ENCODE peak calls at places on chromosomes 12 and 14, in seven cellular contexts. B is mesothelial cell of epicardium, Q is vagina, H is cardiac muscle cell, X is H9, V is astrocyte of the spinal cord, T is GM12864. Z is an unnamed sample.
A peak's percentile ranks its signal among the peaks of the same experiment; 100 is the strongest.

GRCh38 chr14:24231263-24232120 is 675 bp downstream of the NEDD8 start:
- DNase-seq in B (no peak), Q (no peak), H (no peak), X (no peak), V (no peak), T (no peak), Z (no peak)

GRCh38 chr14:71013551-71014192 is 106.4 kb downstream of the PCNX1 start:
- DNase-seq in B (no peak), Q (no peak), H (no peak), X (no peak), V (no peak), T (no peak), Z (no peak)

GRCh38 chr14:104115131-104115600 is 23.2 kb upstream of the KIF26A start:
- DNase-seq in B (no peak), Q (no peak), H (no peak), X (no peak), V (no peak), T (no peak), Z (no peak)

GRCh38 chr14:31070431-31070830 is 44.3 kb upstream of the STRN3 start:
- DNase-seq in B (no peak), Q (no peak), H (no peak), X (no peak), V (peak; percentile 94), T (no peak), Z (peak; percentile 86)

GRCh38 chr12:21656931-21657335 is 709 bp downstream of the LDHB start:
- DNase-seq in B (no peak), Q (no peak), H (peak; percentile 53), X (peak; percentile 47), V (peak; percentile 67), T (peak; percentile 12), Z (peak; percentile 63)

GRCh38 chr12:94909609-94910008 is 93.9 kb downstream of the NDUFA12 start:
- DNase-seq in B (no peak), Q (no peak), H (no peak), X (no peak), V (no peak), T (no peak), Z (no peak)

GRCh38 chr12:52495385-52495784 is 2.3 kb upstream of the KRT6A start:
- DNase-seq in B (no peak), Q (no peak), H (peak; percentile 53), X (peak; percentile 80), V (peak; percentile 24), T (no peak), Z (peak; percentile 6)

GRCh38 chr12:124686001-124686884 is 118.8 kb upstream of the NCOR2 start:
- DNase-seq in B (no peak), Q (no peak), H (no peak), X (no peak), V (peak; percentile 72), T (no peak), Z (peak; percentile 72)

GRCh38 chr12:123805119-123805518 is 43.0 kb downstream of the DNAH10 start:
- DNase-seq in B (no peak), Q (no peak), H (no peak), X (no peak), V (no peak), T (no peak), Z (no peak)

GRCh38 chr14:98136019-98136418 is 1136.0 kb downstream of the BCL11B start:
- DNase-seq in B (no peak), Q (no peak), H (no peak), X (no peak), V (no peak), T (no peak), Z (no peak)

GRCh38 chr14:52995998-52996397 is 45.1 kb upstream of the FERMT2 start:
- DNase-seq in B (no peak), Q (no peak), H (no peak), X (no peak), V (no peak), T (no peak), Z (no peak)

GRCh38 chr14:92692822-92693226 is 55.6 kb downstream of the LGMN start:
- DNase-seq in B (no peak), Q (no peak), H (no peak), X (no peak), V (peak; percentile 23), T (no peak), Z (no peak)

GRCh38 chr14:71852201-71852600 is 80.0 kb upstream of the RGS6 start:
- DNase-seq in B (no peak), Q (no peak), H (peak; percentile 89), X (no peak), V (no peak), T (no peak), Z (peak; percentile 4)

GRCh38 chr12:6361834-6362233 is 13.5 kb downstream of the SCNN1A start:
- DNase-seq in B (no peak), Q (peak; percentile 85), H (no peak), X (peak; percentile 29), V (peak; percentile 49), T (no peak), Z (no peak)

GRCh38 chr12:6364037-6364360 is 11.4 kb downstream of the SCNN1A start:
- DNase-seq in B (no peak), Q (no peak), H (no peak), X (no peak), V (no peak), T (no peak), Z (no peak)

GRCh38 chr12:6363010-6363329 is 12.4 kb downstream of the SCNN1A start:
- DNase-seq in B (no peak), Q (no peak), H (no peak), X (no peak), V (no peak), T (no peak), Z (no peak)

GRCh38 chr12:6362383-6362782 is 13.0 kb downstream of the SCNN1A start:
- DNase-seq in B (no peak), Q (peak; percentile 82), H (no peak), X (no peak), V (no peak), T (no peak), Z (no peak)

DNA sequence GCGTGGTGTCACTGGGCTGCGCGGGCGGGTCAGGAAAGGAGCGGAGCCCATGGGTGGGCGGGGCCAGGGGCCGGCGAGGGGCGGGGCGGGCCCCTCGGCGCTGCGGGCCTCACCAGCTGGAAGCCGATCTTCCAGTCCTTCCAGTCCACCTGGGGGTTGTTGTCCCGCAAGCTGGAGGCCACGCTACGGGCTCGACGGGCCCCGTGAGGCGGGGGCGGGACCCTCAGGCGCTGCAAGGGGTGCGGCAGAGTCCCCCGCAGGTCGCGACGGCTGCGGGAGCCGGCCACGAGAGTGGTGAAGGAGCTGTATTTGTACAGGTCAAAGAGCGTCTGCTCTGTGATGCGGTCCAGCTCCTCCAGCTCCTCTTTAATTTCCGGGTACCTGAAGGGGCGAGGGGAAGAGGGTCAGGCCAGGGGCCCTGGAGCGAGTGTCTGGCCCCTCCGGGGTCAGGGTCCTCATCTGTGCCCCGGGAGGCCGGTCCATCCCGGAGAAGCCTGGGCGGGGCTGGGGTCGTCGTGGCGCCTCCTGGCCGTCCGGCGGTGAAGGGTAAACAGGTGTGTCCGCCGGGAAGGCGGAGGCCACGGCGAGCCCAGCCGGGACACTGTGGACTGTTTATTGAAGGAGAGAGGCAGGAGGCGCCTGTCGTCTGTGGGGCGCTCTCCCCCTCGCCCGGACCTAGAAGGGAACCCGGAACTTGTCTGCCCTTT is 11.9 kb downstream of the SCNN1A start:
- DNase-seq in B (no peak), Q (peak; percentile 89), H (peak; percentile 73), X (peak; percentile 82), V (peak; percentile 47), T (no peak), Z (peak; percentile 59)
- TF ChIP-seq CTCF in B (no peak), Q (no peak), H (no peak), X (peak; percentile 23), V (no peak), T (no peak), Z (no peak)

DNA sequence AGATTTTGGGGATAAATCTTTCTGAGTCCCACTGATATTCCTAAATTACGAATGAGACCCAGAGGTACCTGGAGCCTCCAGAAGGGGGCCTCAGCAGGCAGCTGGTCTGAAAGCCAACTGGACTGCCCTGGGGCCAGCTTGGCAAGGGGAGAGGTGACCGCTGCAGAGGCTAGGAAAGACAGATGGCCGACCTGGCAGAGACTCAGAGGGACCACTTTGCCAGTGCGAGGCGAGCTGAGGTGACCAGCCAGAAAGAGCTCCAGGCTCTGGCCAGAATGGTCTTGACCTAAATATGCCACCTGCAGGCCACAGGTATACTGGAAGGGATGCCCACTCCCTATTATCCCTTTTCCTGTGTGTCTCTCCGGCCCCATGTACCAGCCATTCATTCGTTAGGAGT is 256.8 kb upstream of the GARIN6 start:
- DNase-seq in B (no peak), Q (no peak), H (peak; percentile 15), X (peak; percentile 83), V (no peak), T (no peak), Z (no peak)
- TF ChIP-seq CTCF in B (peak; percentile 28), Q (no peak), H (no peak), X (peak; percentile 88), V (peak; percentile 49), T (peak; percentile 63), Z (no peak)

GRCh38 chr12:76784600-76785051 is 20.7 kb downstream of the ZDHHC17 start:
- DNase-seq in B (no peak), Q (no peak), H (no peak), X (no peak), V (peak; percentile 64), T (no peak), Z (peak; percentile 70)
- TF ChIP-seq CTCF in B (no peak), Q (no peak), H (no peak), X (no peak), V (no peak), T (no peak), Z (no peak)

GRCh38 chr14:64298773-64299172 is 4.6 kb upstream of the ESR2 start:
- DNase-seq in B (no peak), Q (no peak), H (no peak), X (no peak), V (no peak), T (no peak), Z (no peak)
- TF ChIP-seq CTCF in B (no peak), Q (no peak), H (peak; percentile 4), X (peak; percentile 35), V (no peak), T (peak; percentile 3), Z (no peak)

GRCh38 chr12:645563-646071 is 17.6 kb downstream of the NINJ2 start:
- DNase-seq in B (no peak), Q (no peak), H (peak; percentile 26), X (no peak), V (peak; percentile 53), T (no peak), Z (peak; percentile 73)

GRCh38 chr12:646303-647038 is 16.8 kb downstream of the NINJ2 start:
- DNase-seq in B (no peak), Q (no peak), H (no peak), X (no peak), V (no peak), T (no peak), Z (peak; percentile 37)

GRCh38 chr12:647713-648085 is 15.5 kb downstream of the NINJ2 start:
- DNase-seq in B (no peak), Q (no peak), H (no peak), X (no peak), V (no peak), T (no peak), Z (no peak)

GRCh38 chr12:647039-647712 is 16.1 kb downstream of the NINJ2 start:
- DNase-seq in B (no peak), Q (no peak), H (no peak), X (no peak), V (no peak), T (no peak), Z (no peak)

DNA sequence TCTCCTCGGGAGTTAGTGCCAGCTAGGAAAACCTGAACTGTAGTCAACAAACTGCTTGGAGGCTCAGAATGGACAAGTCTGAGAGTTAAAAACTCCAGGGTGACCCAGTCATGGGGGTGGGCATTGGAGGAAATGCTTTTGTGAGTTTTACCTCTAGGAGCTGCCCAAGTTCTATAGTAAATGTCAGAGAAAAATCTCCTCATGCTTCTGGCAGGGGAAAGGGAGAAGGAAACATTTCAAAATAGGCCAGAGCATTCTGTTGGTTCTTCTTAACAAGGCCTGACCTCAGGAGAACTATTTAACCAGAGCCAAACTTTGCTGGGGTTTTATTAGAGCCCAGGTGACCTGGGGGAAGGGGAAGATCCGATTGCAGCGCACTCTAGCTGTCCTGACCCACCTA is 12.3 kb downstream of the NINJ2 start:
- DNase-seq in B (no peak), Q (no peak), H (no peak), X (no peak), V (no peak), T (no peak), Z (no peak)
- TF ChIP-seq CTCF in B (no peak), Q (no peak), H (peak; percentile 18), X (no peak), V (peak; percentile 4), T (peak; percentile 24), Z (no peak)

Z was measured in fibroblast of villous mesenchyme.